ENCODE peak calls at places on chromosomes 7 and 10, in seven cellular contexts. M is left cardiac atrium; O is activated T-cell treated with anti-CD3 and anti-CD28 coated beads for 1 hour; T is fibroblast of the conjunctiva; G is stimulated activated CD8-positive, alpha-beta memory T cell treated with anti-CD3 and anti-CD28 coated beads, Interleukin-7, amount 100 ng/mL, for 48 hours; E is amygdala; P is stimulated activated naive CD8-positive, alpha-beta T cell treated with anti-CD3 and anti-CD28 coated beads, Interleukin-15, Interleukin-2, amounts not matched to agents 100 U/mL and 50 U/mL, for 24 hours. X is an unnamed sample.

GRCh38 chr10:62805139-62806092 is 896 bp downstream of the ADO start:
- DNase-seq in M (peak), O (no peak), T (no peak), G (no peak), E (peak), P (peak), X (peak)

GRCh38 chr10:116561026-116561425 is 15.3 kb downstream of the PNLIP start:
- DNase-seq in M (no peak), O (no peak), T (no peak), G (no peak), E (no peak), P (no peak), X (no peak)

GRCh38 chr10:95356190-95356955 is 65.6 kb upstream of the PDLIM1 start:
- DNase-seq in M (no peak), O (no peak), T (no peak), G (no peak), E (no peak), P (no peak), X (no peak)

GRCh38 chr7:145539910-145540309 is 576.7 kb upstream of the CNTNAP2 start:
- DNase-seq in M (no peak), O (no peak), T (no peak), G (no peak), E (no peak), P (no peak), X (no peak)

GRCh38 chr10:88538038-88538437 is 45.1 kb downstream of the RNLS start:
- DNase-seq in M (no peak), O (no peak), T (peak), G (no peak), E (no peak), P (no peak), X (no peak)

GRCh38 chr7:17781491-17782215 is 158.6 kb downstream of the SNX13 start:
- DNase-seq in M (no peak), O (no peak), T (no peak), G (no peak), E (no peak), P (no peak), X (no peak)

GRCh38 chr10:115321360-115321759 is 228.2 kb downstream of the ATRNL1 start:
- DNase-seq in M (no peak), O (no peak), T (no peak), G (no peak), E (no peak), P (no peak), X (no peak)

GRCh38 chr7:67758551-67758950 is 761.9 kb downstream of the TYW1 start:
- DNase-seq in M (no peak), O (no peak), T (no peak), G (no peak), E (no peak), P (no peak), X (no peak)

GRCh38 chr10:66627156-66627555 is 298.7 kb upstream of the LRRTM3 start:
- DNase-seq in M (no peak), O (no peak), T (peak), G (no peak), E (no peak), P (no peak), X (no peak)

GRCh38 chr7:101952355-101953247 is 135.2 kb downstream of the CUX1 start:
- DNase-seq in M (no peak), O (no peak), T (peak), G (no peak), E (no peak), P (no peak), X (no peak)

GRCh38 chr10:132196178-132197113 is 9.7 kb downstream of the DPYSL4 start:
- DNase-seq in M (no peak), O (no peak), T (no peak), G (no peak), E (no peak), P (no peak), X (no peak)

GRCh38 chr7:85806321-85806720 is 619.5 kb upstream of the SEMA3D start:
- DNase-seq in M (no peak), O (no peak), T (no peak), G (no peak), E (no peak), P (no peak), X (no peak)

GRCh38 chr7:105350906-105351305 is 37.8 kb downstream of the SRPK2 start:
- DNase-seq in M (no peak), O (no peak), T (no peak), G (no peak), E (no peak), P (no peak), X (no peak)

GRCh38 chr7:99399597-99399996 is 8.8 kb downstream of the PDAP1 start:
- DNase-seq in M (no peak), O (no peak), T (no peak), G (no peak), E (no peak), P (no peak), X (no peak)

GRCh38 chr10:110641256-110641655 is 2.9 kb upstream of the RBM20 start:
- DNase-seq in M (peak), O (no peak), T (no peak), G (peak), E (no peak), P (peak), X (peak)

GRCh38 chr7:11450246-11450645 is 381.8 kb downstream of the THSD7A start:
- DNase-seq in M (no peak), O (no peak), T (no peak), G (no peak), E (no peak), P (no peak), X (no peak)

GRCh38 chr7:47538846-47539311 is 43.0 kb downstream of the TNS3 start:
- DNase-seq in M (no peak), O (no peak), T (no peak), G (no peak), E (no peak), P (no peak), X (no peak)

GRCh38 chr7:93115796-93116195 is 2.0 kb downstream of the SAMD9 start:
- DNase-seq in M (no peak), O (no peak), T (no peak), G (no peak), E (no peak), P (no peak), X (no peak)

GRCh38 chr10:116785867-116786266 is 43.5 kb upstream of the HSPA12A start:
- DNase-seq in M (no peak), O (no peak), T (no peak), G (no peak), E (no peak), P (no peak), X (no peak)

GRCh38 chr10:31830887-31831286 is 97.7 kb downstream of the ARHGAP12 start:
- DNase-seq in M (no peak), O (no peak), T (no peak), G (no peak), E (no peak), P (no peak), X (no peak)

GRCh38 chr10:21969326-21970287 is 33.9 kb downstream of the DNAJC1 start:
- DNase-seq in M (no peak), O (no peak), T (no peak), G (no peak), E (no peak), P (no peak), X (no peak)

GRCh38 chr10:124717911-124718734 is 26.1 kb downstream of the FAM53B start:
- DNase-seq in M (no peak), O (peak), T (no peak), G (peak), E (no peak), P (peak), X (peak)

GRCh38 chr7:128000854-128001265 is 30.4 kb downstream of the LRRC4 start:
- DNase-seq in M (no peak), O (no peak), T (no peak), G (no peak), E (no peak), P (no peak), X (no peak)

GRCh38 chr10:133275683-133276092 is 980 bp downstream of the ADAM8 start:
- DNase-seq in M (no peak), O (peak), T (no peak), G (peak), E (no peak), P (peak), X (peak)

GRCh38 chr7:95607477-95608010 is 11.2 kb upstream of the PDK4 start:
- DNase-seq in M (peak), O (no peak), T (no peak), G (no peak), E (no peak), P (no peak), X (no peak)

GRCh38 chr7:101757879-101758278 is 59.5 kb upstream of the CUX1 start:
- DNase-seq in M (no peak), O (no peak), T (no peak), G (no peak), E (no peak), P (no peak), X (no peak)

GRCh38 chr10:9878429-9878828 is 1139.2 kb upstream of the CELF2 start:
- DNase-seq in M (no peak), O (no peak), T (no peak), G (no peak), E (no peak), P (no peak), X (no peak)

GRCh38 chr10:122162566-122163181 is 108.4 kb upstream of the BTBD16 start:
- DNase-seq in M (no peak), O (no peak), T (no peak), G (no peak), E (no peak), P (no peak), X (no peak)

GRCh38 chr7:40694041-40694809 is 559.4 kb downstream of the SUGCT start:
- DNase-seq in M (no peak), O (no peak), T (no peak), G (no peak), E (no peak), P (no peak), X (no peak)

GRCh38 chr7:128435311-128435654 is 20.4 kb upstream of the HILPDA start:
- DNase-seq in M (no peak), O (no peak), T (no peak), G (no peak), E (no peak), P (no peak), X (no peak)

GRCh38 chr7:360454-361100 is 70.6 kb downstream of the FOXL3 start:
- DNase-seq in M (peak), O (peak), T (no peak), G (peak), E (no peak), P (peak), X (peak)

GRCh38 chr10:59134785-59135184 is 41.7 kb upstream of the PHYHIPL start:
- DNase-seq in M (no peak), O (no peak), T (no peak), G (no peak), E (no peak), P (no peak), X (no peak)